ENCODE peak calls at places on chromosomes 5 and 9, in ten cellular contexts. D, H, W, P, N, V, G, Y, E and X are unnamed samples.

GRCh38 chr5:169133500-169133899 is 167.4 kb downstream of the SLIT3 start:
- DNase-seq in E (no peak), P (no peak), Y (no peak), G (no peak), W (no peak), D (no peak), H (no peak), N (no peak), V (no peak), X (no peak)

GRCh38 chr5:74865799-74866652 is at the start of gene FAM169A:
- DNase-seq in V (no peak), G (peak), D (peak), H (peak), P (peak), N (peak), E (no peak), Y (peak), W (peak), X (peak)

GRCh38 chr5:149262315-149262714 is 9.3 kb upstream of the AFAP1L1 start:
- DNase-seq in P (no peak), Y (no peak), W (no peak), D (no peak), H (no peak), G (no peak), E (no peak), V (no peak), N (no peak), X (peak)

GRCh38 chr9:110104201-110104845 is 103.6 kb downstream of the C9orf152 start:
- DNase-seq in V (no peak), D (no peak), H (peak), P (no peak), W (peak), N (peak), Y (no peak), G (peak), E (no peak), X (no peak)

GRCh38 chr5:134184155-134185135 is 7.7 kb upstream of the SKP1 start:
- DNase-seq in Y (peak), G (peak), D (peak), W (peak), H (peak), E (peak), P (peak), V (peak), N (peak), X (peak)

GRCh38 chr9:87579761-87580626 is 82.3 kb downstream of the DAPK1 start:
- DNase-seq in N (peak), W (no peak), V (no peak), E (no peak), P (no peak), H (peak), G (no peak), Y (no peak), D (no peak), X (no peak)

GRCh38 chr9:127796225-127796813 is 6.4 kb upstream of the FPGS start:
- DNase-seq in P (peak), W (peak), Y (no peak), D (no peak), V (peak), H (peak), G (peak), E (peak), N (peak), X (no peak)

GRCh38 chr9:121498150-121498486 is 1.5 kb downstream of the GGTA1 start:
- DNase-seq in W (peak), G (peak), H (peak), D (peak), P (peak), V (peak), Y (peak), E (peak), N (peak), X (peak)

GRCh38 chr9:19935422-19935821 is 146.6 kb upstream of the SLC24A2 start:
- DNase-seq in H (no peak), V (peak), Y (no peak), G (no peak), P (no peak), N (no peak), D (no peak), W (no peak), E (no peak), X (no peak)

GRCh38 chr9:130243015-130243881 is 22.3 kb upstream of the HMCN2 start:
- DNase-seq in D (peak), Y (peak), H (peak), W (peak), P (peak), V (peak), N (peak), G (peak), E (peak), X (no peak)

DNA sequence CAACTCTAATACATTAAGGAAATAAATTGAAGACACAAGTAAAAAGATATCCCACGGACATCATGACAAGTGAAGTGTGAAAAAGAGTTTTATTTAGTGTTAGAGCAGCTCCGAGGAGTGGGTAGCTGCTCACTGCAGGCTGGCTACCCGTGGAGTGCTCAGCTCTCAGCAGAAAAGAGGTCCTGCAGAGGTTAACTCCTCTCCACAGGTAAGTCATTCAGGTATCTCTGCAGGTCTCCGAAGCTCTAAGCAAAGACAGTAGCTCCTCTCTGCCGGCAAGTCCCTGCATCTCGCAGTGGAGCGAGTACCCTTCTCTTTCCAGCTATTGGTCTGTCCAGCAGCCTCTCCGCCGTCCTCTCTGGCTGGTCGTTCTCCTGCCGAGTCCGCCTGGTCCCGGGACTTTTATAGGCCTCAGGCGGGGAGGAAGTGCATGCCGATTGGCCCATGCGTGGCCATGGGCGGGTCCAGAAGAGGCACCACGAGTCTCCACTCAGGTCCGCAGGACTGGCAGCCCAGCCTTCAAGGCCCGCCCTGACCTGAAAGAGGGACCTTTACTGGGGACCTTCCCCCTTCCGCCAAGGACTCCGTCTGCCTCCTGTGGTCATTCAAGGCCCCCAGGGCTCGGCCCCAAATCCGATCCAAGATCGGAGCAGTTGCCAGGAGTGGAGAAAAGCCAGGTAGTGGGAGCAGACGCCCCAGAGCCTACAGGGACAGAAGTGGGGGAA is 29.9 kb downstream of the BTNL9 start:
- DNase-seq in N (no peak), P (no peak), Y (no peak), V (no peak), E (no peak), H (peak), D (peak), W (no peak), G (no peak), X (no peak)
- H3K4me3 ChIP-seq in N (no peak), P (no peak), Y (no peak), V (no peak), E (no peak), H (peak), D (peak), W (no peak), G (no peak), X (no peak)

DNA sequence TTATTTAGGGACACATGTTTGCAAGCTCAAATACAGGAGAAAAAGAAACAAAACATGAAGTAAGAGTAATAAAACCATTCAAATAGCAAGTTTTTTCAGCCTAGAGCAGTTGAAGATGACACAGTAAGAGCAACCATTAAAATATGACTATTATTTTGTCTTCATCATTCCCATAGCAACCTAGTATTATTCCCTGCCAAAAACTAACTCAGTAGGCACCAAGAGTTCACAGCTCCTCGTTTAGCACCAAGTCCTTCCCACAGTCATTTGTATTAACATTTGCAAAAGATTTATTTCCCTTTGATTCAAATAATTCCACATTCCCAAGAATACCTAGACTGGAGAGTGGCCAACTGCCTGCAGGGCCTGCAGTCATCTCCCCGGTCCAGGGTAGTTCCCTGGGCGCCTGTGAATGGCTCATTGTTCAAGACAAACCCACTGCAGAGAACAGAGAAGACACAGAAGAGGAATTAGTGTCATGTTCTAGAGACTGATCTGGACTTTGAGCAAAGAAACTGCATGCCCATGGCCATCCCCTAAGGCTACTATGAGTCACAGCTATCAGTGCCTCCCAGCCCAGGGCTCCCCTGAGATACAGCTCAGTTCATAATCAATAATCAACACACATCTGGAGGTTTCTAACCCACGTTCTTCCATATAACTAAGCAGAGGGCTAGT is 139.1 kb upstream of the MAP3K1 start:
- DNase-seq in E (no peak), N (no peak), H (peak), W (no peak), G (no peak), Y (no peak), D (no peak), P (peak), V (no peak), X (peak)
- H3K27ac ChIP-seq in E (no peak), N (no peak), H (no peak), W (no peak), G (no peak), Y (no peak), D (no peak), P (peak), V (no peak), X (peak)

GRCh38 chr9:93576296-93577044 is at the start of gene PHF2:
- DNase-seq in W (no peak), V (peak), N (peak), E (peak), D (peak), H (peak), G (peak), P (no peak), Y (no peak), X (no peak)
- H2AFZ ChIP-seq in W (peak), V (peak), N (peak), E (peak), D (peak), H (peak), G (peak), P (peak), Y (peak), X (peak)

GRCh38 chr9:135959814-135960213 is 1.4 kb downstream of the UBAC1 start:
- DNase-seq in P (peak), E (no peak), N (peak), H (peak), W (no peak), Y (no peak), G (peak), V (no peak), D (no peak), X (no peak)
- H3K4me3 ChIP-seq in P (peak), E (peak), N (no peak), H (peak), W (peak), Y (peak), G (peak), V (peak), D (peak), X (peak)

GRCh38 chr5:16457853-16458252 is 7.7 kb downstream of the ZNF622 start:
- DNase-seq in G (no peak), E (no peak), D (no peak), H (peak), V (no peak), N (no peak), P (no peak), Y (no peak), W (peak), X (peak)
- H3K27ac ChIP-seq in G (peak), E (no peak), D (no peak), H (peak), V (no peak), N (no peak), P (no peak), Y (no peak), W (no peak), X (no peak)

GRCh38 chr5:95864456-95864855 is 41.9 kb upstream of the GLRX start:
- DNase-seq in H (no peak), Y (no peak), D (no peak), N (peak), V (no peak), W (no peak), G (no peak), P (no peak), E (no peak), X (no peak)
- H2AFZ ChIP-seq in H (no peak), Y (no peak), D (no peak), N (no peak), V (no peak), W (no peak), G (no peak), P (no peak), E (no peak), X (no peak)